ENCODE peak calls at places on chromosome 3, in eight cellular contexts. B is AG09319; W is astrocyte of the hippocampus; R is activated CD4-positive, alpha-beta T cell treated with anti-CD3 and anti-CD28 coated beads, Interleukin-2, amount 50 U/mL, for 24 hours; X is germinal center; J is amygdala; D is activated CD4-positive, alpha-beta memory T cell treated with anti-CD3 and anti-CD28 coated beads, Interleukin-2, amount 10 ng/mL, durations not matched to agents 7 days and 5 days; A is SK-MEL-5. Z is an unnamed sample.

GRCh38 chr3:69838217-69838616 is 99.0 kb downstream of the MITF start:
- DNase-seq in B (peak), W (peak), R (no peak), X (no peak), J (no peak), D (no peak), A (no peak), Z (peak)

GRCh38 chr3:53084310-53085001 is 38.6 kb upstream of the SFMBT1 start:
- DNase-seq in B (no peak), W (peak), R (no peak), X (no peak), J (no peak), D (no peak), A (no peak), Z (no peak)

GRCh38 chr3:10552631-10552943 is 47.2 kb upstream of the ATP2B2 start:
- DNase-seq in B (no peak), W (no peak), R (no peak), X (no peak), J (no peak), D (peak), A (no peak), Z (no peak)

GRCh38 chr3:11059090-11059798 is 66.7 kb downstream of the SLC6A1 start:
- DNase-seq in B (peak), W (peak), R (no peak), X (peak), J (peak), D (peak), A (peak), Z (peak)

GRCh38 chr3:63719796-63720445 is 67.4 kb downstream of the SNTN start:
- DNase-seq in B (no peak), W (no peak), R (no peak), X (no peak), J (no peak), D (no peak), A (no peak), Z (no peak)

GRCh38 chr3:10419637-10420232 is 85.7 kb downstream of the ATP2B2 start:
- DNase-seq in B (no peak), W (peak), R (no peak), X (no peak), J (no peak), D (peak), A (no peak), Z (no peak)

GRCh38 chr3:178112134-178112533 is 424.1 kb upstream of the KCNMB2 start:
- DNase-seq in B (no peak), W (no peak), R (no peak), X (no peak), J (no peak), D (peak), A (no peak), Z (no peak)

GRCh38 chr3:146421814-146422748 is 47.3 kb downstream of the PLSCR2 start:
- DNase-seq in B (no peak), W (peak), R (no peak), X (no peak), J (no peak), D (no peak), A (no peak), Z (peak)

GRCh38 chr3:10232138-10232537 is 16.1 kb upstream of the TATDN2 start:
- DNase-seq in B (no peak), W (no peak), R (no peak), X (no peak), J (no peak), D (no peak), A (no peak), Z (no peak)

GRCh38 chr3:13072239-13073041 is 789 bp downstream of the IQSEC1 start:
- DNase-seq in B (no peak), W (peak), R (no peak), X (peak), J (peak), D (no peak), A (no peak), Z (no peak)